ENCODE peak calls at places on chromosomes 16 and 17, in six cellular contexts. Z, L, G, H, D and A are unnamed samples.

GRCh38 chr16:77297996-77298637 is 98.9 kb downstream of the SYCE1L start:
- DNase-seq in Z (no peak), L (no peak), G (peak), H (no peak), D (no peak), A (no peak)

GRCh38 chr16:10333321-10334032 is 52.4 kb upstream of the ATF7IP2 start:
- DNase-seq in Z (no peak), L (no peak), G (no peak), H (no peak), D (no peak), A (no peak)

GRCh38 chr16:1780677-1781072 is 1.7 kb downstream of the SPSB3 start:
- DNase-seq in Z (no peak), L (no peak), G (no peak), H (no peak), D (no peak), A (no peak)

GRCh38 chr17:7294614-7295153 is at the start of gene YBX2:
- DNase-seq in Z (no peak), L (no peak), G (peak), H (no peak), D (no peak), A (peak)

GRCh38 chr17:73302189-73302588 is 9.6 kb downstream of the CDC42EP4 start:
- DNase-seq in Z (no peak), L (no peak), G (no peak), H (no peak), D (no peak), A (no peak)

GRCh38 chr16:74291577-74292208 is 4.9 kb upstream of the PSMD7 start:
- DNase-seq in Z (no peak), L (no peak), G (no peak), H (no peak), D (no peak), A (no peak)

GRCh38 chr16:59573528-59574271 is 839.6 kb upstream of the GOT2 start:
- DNase-seq in Z (no peak), L (no peak), G (peak), H (no peak), D (no peak), A (no peak)

GRCh38 chr17:79866791-79867190 is 27.6 kb upstream of the CBX4 start:
- DNase-seq in Z (no peak), L (no peak), G (no peak), H (no peak), D (no peak), A (no peak)

GRCh38 chr17:4319221-4319620 is 47.3 kb downstream of the UBE2G1 start:
- DNase-seq in Z (no peak), L (no peak), G (no peak), H (no peak), D (no peak), A (no peak)

GRCh38 chr17:7560172-7561027 is 1.3 kb upstream of the SENP3 start:
- DNase-seq in Z (peak), L (peak), G (peak), H (no peak), D (no peak), A (peak)

GRCh38 chr17:16438557-16439302 is 23.4 kb downstream of the TRPV2 start:
- DNase-seq in Z (peak), L (peak), G (peak), H (peak), D (peak), A (peak)

GRCh38 chr16:62711797-62712196 is 675.6 kb upstream of the CDH8 start:
- DNase-seq in Z (no peak), L (no peak), G (no peak), H (peak), D (no peak), A (no peak)

GRCh38 chr17:78974635-78975591 is 4.8 kb downstream of the LGALS3BP start:
- DNase-seq in Z (peak), L (peak), G (peak), H (no peak), D (no peak), A (peak)

GRCh38 chr17:78111012-78111726 is 17.4 kb downstream of the TMC6 start:
- DNase-seq in Z (no peak), L (peak), G (no peak), H (no peak), D (no peak), A (no peak)

GRCh38 chr17:42296012-42296411 is 7.7 kb downstream of the STAT5A start:
- DNase-seq in Z (no peak), L (no peak), G (no peak), H (no peak), D (no peak), A (no peak)

GRCh38 chr17:56502120-56502519 is 91.4 kb upstream of the NOG start:
- DNase-seq in Z (peak), L (no peak), G (no peak), H (no peak), D (no peak), A (no peak)

GRCh38 chr16:58882292-58882691 is 148.2 kb upstream of the GOT2 start:
- DNase-seq in Z (no peak), L (no peak), G (no peak), H (no peak), D (peak), A (no peak)

GRCh38 chr16:9965079-9965478 is 217.1 kb downstream of the GRIN2A start:
- DNase-seq in Z (no peak), L (no peak), G (no peak), H (no peak), D (no peak), A (no peak)

GRCh38 chr16:5790512-5790911 is 692.9 kb upstream of the EEF2KMT start:
- DNase-seq in Z (no peak), L (no peak), G (no peak), H (no peak), D (no peak), A (no peak)

DNA sequence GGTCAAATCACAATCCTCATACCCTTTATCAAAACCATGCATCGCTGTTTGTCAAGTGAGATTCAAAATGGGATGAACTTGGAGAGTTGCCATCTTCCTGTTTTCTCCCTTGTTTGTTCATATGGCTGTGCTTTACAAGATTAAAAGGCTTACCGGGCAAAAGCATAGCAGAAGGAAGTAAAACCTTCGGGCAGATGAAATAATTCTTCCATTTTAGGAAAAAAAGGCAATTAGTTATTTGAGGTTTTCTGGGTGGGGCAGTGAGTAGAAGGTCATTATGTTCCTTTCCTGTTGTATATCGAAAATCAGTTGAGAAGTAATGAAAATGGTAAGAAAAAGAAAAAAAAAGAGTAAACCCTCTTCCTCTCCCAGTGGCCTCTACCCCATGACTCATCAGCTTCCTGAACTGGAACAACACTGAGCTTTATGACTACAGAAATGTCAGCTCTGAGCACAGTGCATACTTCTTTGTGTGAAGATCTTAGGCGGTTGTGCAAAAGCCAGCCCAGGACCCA is 369.2 kb downstream of the CDH13 start:
- DNase-seq in Z (peak), L (no peak), G (no peak), H (no peak), D (no peak), A (no peak)
- TF ChIP-seq EP300 in Z (peak), L (no peak), G (no peak), H (no peak), D (no peak), A (no peak)

GRCh38 chr17:27339836-27340550 is 46.1 kb downstream of the WSB1 start:
- DNase-seq in Z (no peak), L (no peak), G (peak), H (no peak), D (no peak), A (no peak)
- H3K4me3 ChIP-seq in Z (no peak), L (no peak), G (no peak), H (no peak), D (peak), A (no peak)

GRCh38 chr16:49700222-49700927 is 155.5 kb downstream of the ZNF423 start:
- DNase-seq in Z (peak), L (peak), G (no peak), H (no peak), D (no peak), A (peak)
- TF ChIP-seq EP300 in Z (no peak), L (no peak), G (no peak), H (no peak), D (no peak), A (no peak)

GRCh38 chr16:27286446-27286845 is 17.9 kb upstream of the NSMCE1 start:
- DNase-seq in Z (no peak), L (no peak), G (peak), H (no peak), D (no peak), A (no peak)
- H3K4me3 ChIP-seq in Z (no peak), L (no peak), G (no peak), H (no peak), D (no peak), A (no peak)

DNA sequence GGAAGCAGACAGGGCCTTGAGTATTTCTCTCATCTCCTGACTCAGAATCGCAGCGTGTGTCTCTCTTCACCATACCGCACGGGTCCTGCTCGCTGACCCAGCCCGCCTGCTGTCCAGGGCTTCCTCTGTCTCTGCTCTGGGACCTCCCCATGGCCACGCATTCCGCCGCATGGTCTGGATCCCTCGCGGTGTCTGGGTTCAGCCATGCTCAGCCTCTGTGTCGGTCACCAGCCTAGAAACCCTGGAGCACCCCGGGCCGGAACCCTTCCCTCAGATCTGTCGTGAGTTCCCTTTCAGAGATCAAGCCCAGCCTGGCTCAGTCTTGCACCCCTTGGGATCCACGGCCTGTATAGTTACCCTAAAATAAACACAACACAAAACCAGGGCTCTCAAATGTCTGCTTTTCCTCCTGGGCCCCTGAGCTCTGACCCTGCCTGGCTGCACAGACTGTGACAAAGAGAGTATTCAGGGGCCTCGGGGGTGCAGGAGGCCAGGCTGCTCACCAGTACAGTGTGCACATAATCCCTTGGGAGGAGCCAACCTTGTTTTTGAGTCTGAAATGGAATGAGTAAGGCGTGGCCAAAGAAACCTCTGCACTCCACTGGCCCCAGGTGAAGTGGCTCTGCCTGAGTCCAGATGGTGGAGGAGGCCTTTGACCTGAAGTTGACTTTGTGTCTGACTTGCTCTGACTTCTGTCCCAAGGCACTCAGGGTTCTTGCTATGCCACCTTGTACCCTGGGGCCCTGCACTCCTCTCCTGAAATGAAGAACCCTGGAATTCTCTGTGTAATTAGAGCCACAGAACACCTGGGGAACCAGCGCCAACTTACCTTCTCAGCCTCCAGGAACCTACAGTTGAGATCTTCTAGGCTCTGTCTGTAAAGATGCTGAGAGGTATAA is 5.8 kb upstream of the SPIRE2 start:
- DNase-seq in Z (no peak), L (no peak), G (no peak), H (no peak), D (no peak), A (no peak)
- TF ChIP-seq EP300 in Z (no peak), L (no peak), G (no peak), H (no peak), D (no peak), A (no peak)